ENCODE peak calls at places on chromosomes 3 and 15, in five cellular contexts. X, P, S, M and O are unnamed samples.

GRCh38 chr15:78599189-78599588 is 21.6 kb downstream of the CHRNA3 start:
- DNase-seq in S (peak; percentile 3), M (no peak), X (no peak), P (no peak), O (no peak)

GRCh38 chr15:70559223-70559823 is 204.0 kb downstream of the UACA start:
- DNase-seq in M (peak; percentile 53), S (no peak), P (peak; percentile 25), X (peak; percentile 35), O (no peak)

GRCh38 chr3:171365489-171365888 is 94.7 kb downstream of the TNIK start:
- DNase-seq in X (no peak), P (no peak), S (no peak), M (no peak), O (no peak)

GRCh38 chr15:70236306-70237103 is 138.8 kb upstream of the TLE3 start:
- DNase-seq in P (no peak), S (peak; percentile 98), X (peak; percentile 88), M (peak; percentile 51), O (no peak)

GRCh38 chr15:70152070-70152480 is 54.4 kb upstream of the TLE3 start:
- DNase-seq in X (peak; percentile 64), S (no peak), M (peak; percentile 56), P (no peak), O (no peak)

GRCh38 chr3:107884719-107885460 is 205.9 kb downstream of the CD47 start:
- DNase-seq in M (peak; percentile 80), S (peak; percentile 92), P (no peak), X (peak; percentile 76), O (no peak)

GRCh38 chr3:147113293-147114045 is 292.9 kb downstream of the ZIC4 start:
- DNase-seq in S (peak; percentile 88), M (peak; percentile 62), P (no peak), X (peak; percentile 97), O (no peak)

GRCh38 chr3:52210550-52211046 is 12.6 kb downstream of the ALAS1 start:
- DNase-seq in S (peak; percentile 50), P (no peak), X (no peak), M (peak; percentile 87), O (no peak)

GRCh38 chr3:129039271-129040038 is 21.1 kb upstream of the GP9 start:
- DNase-seq in P (no peak), M (no peak), X (no peak), S (no peak), O (no peak)

GRCh38 chr3:123993818-123994217 is 1.9 kb upstream of the ROPN1 start:
- DNase-seq in M (no peak), P (no peak), S (no peak), X (no peak), O (no peak)

GRCh38 chr3:143565943-143566342 is 282.3 kb downstream of the SLC9A9 start:
- DNase-seq in X (peak; percentile 8), M (peak; percentile 29), P (no peak), S (peak; percentile 55), O (no peak)

GRCh38 chr3:190709351-190709773 is 153.1 kb downstream of the GMNC start:
- DNase-seq in S (peak; percentile 59), M (peak; percentile 48), P (no peak), X (peak; percentile 86), O (no peak)

GRCh38 chr3:98732239-98733054 is 30.7 kb upstream of the ST3GAL6 start:
- DNase-seq in M (peak; percentile 39), X (peak; percentile 35), S (no peak), P (peak; percentile 68), O (peak; percentile 78)

GRCh38 chr15:73540161-73540560 is 93.0 kb downstream of the NPTN start:
- DNase-seq in X (no peak), S (peak; percentile 42), M (peak; percentile 23), P (no peak), O (no peak)

GRCh38 chr3:126816956-126817777 is 113.1 kb downstream of the CHCHD6 start:
- DNase-seq in M (peak; percentile 35), X (no peak), S (peak; percentile 21), P (peak; percentile 11), O (no peak)

GRCh38 chr3:25952133-25952532 is 162.2 kb downstream of the OXSM start:
- DNase-seq in S (no peak), P (no peak), M (no peak), X (no peak), O (no peak)

GRCh38 chr15:51054535-51054934 is 40.2 kb downstream of the TNFAIP8L3 start:
- DNase-seq in X (no peak), M (no peak), P (no peak), S (no peak), O (no peak)

GRCh38 chr15:69126054-69126469 is 34.4 kb upstream of the GLCE start:
- DNase-seq in M (peak; percentile 96), X (peak; percentile 45), S (peak; percentile 18), P (no peak), O (no peak)

GRCh38 chr3:146543461-146544012 is 870 bp downstream of the PLSCR1 start:
- DNase-seq in X (peak; percentile 50), P (no peak), S (peak; percentile 59), M (peak; percentile 66), O (no peak)

GRCh38 chr15:62099171-62099601 is 32.4 kb downstream of the C2CD4A start:
- DNase-seq in S (peak; percentile 90), M (peak; percentile 52), P (no peak), X (peak; percentile 42), O (no peak)

GRCh38 chr3:136350557-136350956 is 100.4 kb downstream of the PCCB start:
- DNase-seq in X (peak; percentile 71), M (peak; percentile 44), S (peak; percentile 67), P (no peak), O (no peak)

GRCh38 chr3:170149016-170149415 is 32.5 kb downstream of the PHC3 start:
- DNase-seq in S (no peak), X (no peak), P (no peak), M (no peak), O (no peak)

GRCh38 chr3:14725015-14725431 is 50.1 kb downstream of the C3orf20 start:
- DNase-seq in P (no peak), M (peak; percentile 88), S (peak; percentile 86), X (peak; percentile 30), O (no peak)

GRCh38 chr3:125017406-125017805 is 38.4 kb downstream of the HEG1 start:
- DNase-seq in M (no peak), P (no peak), S (peak; percentile 27), X (no peak), O (no peak)

GRCh38 chr3:141561426-141562034 is 74.7 kb downstream of the RASA2 start:
- DNase-seq in M (peak; percentile 91), S (peak; percentile 82), P (peak; percentile 35), X (peak; percentile 54), O (no peak)

GRCh38 chr3:69216981-69217380 is 94.6 kb upstream of the LMOD3 start:
- DNase-seq in P (no peak), S (no peak), X (no peak), M (no peak), O (no peak)

GRCh38 chr3:119627461-119627860 is 29.8 kb downstream of the PLA1A start:
- DNase-seq in X (no peak), M (peak; percentile 42), P (no peak), S (no peak), O (no peak)

GRCh38 chr15:52331490-52332240 is 36.1 kb upstream of the MYO5C start:
- DNase-seq in S (peak; percentile 68), X (peak; percentile 64), P (no peak), M (peak; percentile 70), O (no peak)

GRCh38 chr15:34691024-34691423 is 63.8 kb downstream of the GJD2 start:
- DNase-seq in P (no peak), S (peak; percentile 27), M (no peak), X (peak; percentile 19), O (no peak)

GRCh38 chr15:28098766-28099554 is at the start of gene OCA2:
- DNase-seq in S (no peak), M (peak; percentile 25), P (peak; percentile 98), X (peak; percentile 50), O (peak; percentile 86)
- TF ChIP-seq CTCF in S (no peak), M (peak; percentile 11), P (peak; percentile 53), X (peak; percentile 9), O (peak; percentile 69)

GRCh38 chr3:44074181-44074580 is 167.5 kb upstream of the TOPAZ1 start:
- DNase-seq in M (no peak), P (no peak), S (no peak), X (no peak), O (no peak)

GRCh38 chr3:44078863-44079262 is 162.8 kb upstream of the TOPAZ1 start:
- DNase-seq in X (no peak), M (no peak), P (no peak), S (no peak), O (no peak)

GRCh38 chr3:44079916-44080315 is 161.8 kb upstream of the TOPAZ1 start:
- DNase-seq in S (no peak), P (no peak), X (no peak), M (no peak), O (no peak)

GRCh38 chr3:44076221-44076829 is 165.4 kb upstream of the TOPAZ1 start:
- DNase-seq in X (no peak), M (no peak), S (no peak), P (no peak), O (no peak)

DNA sequence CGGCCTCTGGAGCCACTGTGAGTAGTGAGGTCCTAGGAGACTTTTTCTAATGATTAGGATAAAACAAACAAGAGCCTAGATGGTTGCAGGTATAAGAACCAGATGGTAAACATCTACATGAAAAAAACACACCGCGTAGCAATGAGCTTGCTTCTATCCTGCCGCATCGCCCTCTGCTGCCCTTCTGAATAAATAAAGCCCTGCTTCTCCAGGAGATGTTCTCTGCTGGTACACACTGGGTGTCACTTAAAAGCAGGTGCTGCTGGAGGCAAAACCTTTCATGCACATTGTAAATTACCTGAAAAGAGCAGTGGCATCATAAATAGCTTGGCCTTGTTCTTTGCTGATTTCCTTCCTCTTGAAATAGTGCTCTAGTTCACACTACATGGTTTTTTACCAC is 164.4 kb upstream of the TOPAZ1 start:
- DNase-seq in P (no peak), S (no peak), X (no peak), M (peak; percentile 13), O (no peak)
- TF ChIP-seq CTCF in P (no peak), S (peak; percentile 19), X (no peak), M (peak; percentile 8), O (no peak)

GRCh38 chr3:160815280-160815679 is 59.2 kb downstream of the PPM1L start:
- DNase-seq in S (no peak), X (no peak), P (no peak), M (no peak), O (no peak)
- TF ChIP-seq CTCF in S (no peak), X (no peak), P (no peak), M (no peak), O (no peak)

DNA sequence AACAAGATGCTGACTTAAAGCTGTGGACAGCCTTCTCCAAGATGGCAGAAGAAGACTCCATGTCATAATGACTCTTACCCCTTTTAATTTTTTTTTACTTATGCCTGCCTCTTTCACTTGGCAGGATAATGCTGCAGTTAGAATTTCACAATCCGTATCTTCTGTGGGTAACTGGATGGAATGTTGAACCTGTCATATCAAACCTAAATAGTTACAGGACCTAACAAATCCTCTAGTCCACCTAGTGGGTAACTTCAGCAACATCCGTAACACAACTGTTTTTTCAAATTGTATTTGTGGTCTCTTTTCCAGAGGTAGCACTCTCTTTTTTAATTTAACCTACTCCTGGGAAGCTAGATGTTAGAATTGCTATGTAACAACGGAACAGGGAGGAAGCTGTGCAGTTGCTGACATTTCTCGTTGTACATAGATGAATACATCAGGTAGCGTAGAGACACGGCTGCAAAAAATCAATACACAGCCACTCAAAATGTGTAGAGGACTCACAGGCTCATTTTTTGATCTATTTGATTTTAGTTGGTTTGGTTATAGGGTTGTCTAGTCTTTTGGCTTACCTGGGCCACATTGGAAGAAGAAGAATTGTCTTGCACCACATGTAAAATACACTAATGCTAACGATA is 43.9 kb upstream of the TRPM1 start:
- DNase-seq in M (peak; percentile 43), P (no peak), S (peak; percentile 3), X (peak; percentile 20), O (no peak)
- TF ChIP-seq CTCF in M (peak; percentile 12), P (no peak), S (peak; percentile 11), X (no peak), O (peak; percentile 54)